ENCODE peak calls at places on chromosomes 13 and 19, in six cellular contexts. C is Kasumi-1; F is iris pigment epithelial cell; L is ACHN; T is KG1; E is stimulated activated CD4-positive, alpha-beta T cell treated with anti-CD3 and anti-CD28 coated beads, TNF-alpha, amount 100 ng/mL, for 48 hours. O is an unnamed sample.

GRCh38 chr13:109787135-109787954 is 962 bp upstream of the IRS2 start:
- DNase-seq in C (peak; percentile 27), F (peak; percentile 64), L (peak; percentile 61), T (no peak), E (no peak), O (no peak)

GRCh38 chr19:1850809-1851544 is 2.7 kb upstream of the REXO1 start:
- DNase-seq in C (no peak), F (no peak), L (no peak), T (no peak), E (no peak), O (no peak)

GRCh38 chr19:1027953-1028902 is 1.8 kb downstream of the CNN2 start:
- DNase-seq in C (no peak), F (peak; percentile 92), L (peak; percentile 84), T (peak; percentile 10), E (no peak), O (peak; percentile 93)

GRCh38 chr19:18543814-18544475 is 572 bp upstream of the FKBP8 start:
- DNase-seq in C (peak; percentile 92), F (peak; percentile 67), L (no peak), T (peak; percentile 53), E (peak; percentile 67), O (peak; percentile 84)

GRCh38 chr19:31109626-31110025 is 239.6 kb downstream of the TSHZ3 start:
- DNase-seq in C (no peak), F (no peak), L (no peak), T (no peak), E (no peak), O (no peak)

GRCh38 chr13:98450012-98450411 is 126.9 kb downstream of the STK24 start:
- DNase-seq in C (no peak), F (no peak), L (no peak), T (no peak), E (no peak), O (no peak)

GRCh38 chr13:80168089-80168850 is 172.7 kb downstream of the SPRY2 start:
- DNase-seq in C (peak; percentile 94), F (peak; percentile 74), L (no peak), T (peak; percentile 15), E (no peak), O (no peak)

GRCh38 chr13:77846173-77846572 is 72.5 kb downstream of the EDNRB start:
- DNase-seq in C (no peak), F (no peak), L (no peak), T (no peak), E (no peak), O (no peak)

GRCh38 chr13:113777311-113778260 is 18.6 kb downstream of the TMEM255B start:
- DNase-seq in C (peak; percentile 14), F (peak; percentile 30), L (no peak), T (no peak), E (no peak), O (no peak)

GRCh38 chr13:42485272-42485671 is 88.7 kb upstream of the TNFSF11 start:
- DNase-seq in C (no peak), F (peak; percentile 50), L (no peak), T (no peak), E (no peak), O (no peak)

GRCh38 chr13:21475115-21475514 is 16.0 kb upstream of the ZDHHC20 start:
- DNase-seq in C (no peak), F (no peak), L (no peak), T (no peak), E (no peak), O (no peak)

GRCh38 chr19:49017666-49018351 is 918 bp upstream of the LHB start:
- DNase-seq in C (peak; percentile 50), F (peak; percentile 56), L (peak; percentile 63), T (peak; percentile 35), E (peak; percentile 38), O (no peak)

GRCh38 chr13:73778242-73778864 is 355.9 kb downstream of the KLF12 start:
- DNase-seq in C (no peak), F (no peak), L (no peak), T (no peak), E (no peak), O (no peak)

GRCh38 chr13:76812206-76812882 is 73.9 kb downstream of the KCTD12 start:
- DNase-seq in C (no peak), F (no peak), L (no peak), T (no peak), E (no peak), O (no peak)

GRCh38 chr19:2507109-2507508 is 31.2 kb downstream of the GADD45B start:
- DNase-seq in C (no peak), F (peak; percentile 94), L (no peak), T (no peak), E (no peak), O (no peak)

GRCh38 chr13:102610296-102610895 is 13.6 kb downstream of the TPP2 start:
- DNase-seq in C (no peak), F (no peak), L (no peak), T (no peak), E (no peak), O (no peak)

GRCh38 chr19:38049105-38049649 is 142.2 kb downstream of the SIPA1L3 start:
- DNase-seq in C (peak; percentile 92), F (peak; percentile 40), L (no peak), T (no peak), E (peak; percentile 42), O (no peak)

GRCh38 chr19:56252699-56253422 is 19.7 kb upstream of the EDDM13 start:
- DNase-seq in C (peak; percentile 49), F (peak; percentile 78), L (peak; percentile 65), T (peak; percentile 35), E (peak; percentile 53), O (peak; percentile 89)

GRCh38 chr19:708154-709141 is at the start of gene PALM:
- DNase-seq in C (peak; percentile 38), F (no peak), L (peak; percentile 22), T (no peak), E (no peak), O (no peak)

GRCh38 chr13:67792151-67792665 is 562.1 kb upstream of the PCDH9 start:
- DNase-seq in C (no peak), F (peak; percentile 0), L (no peak), T (no peak), E (no peak), O (no peak)

GRCh38 chr13:83423361-83423760 is 458.9 kb downstream of the SLITRK1 start:
- DNase-seq in C (no peak), F (no peak), L (no peak), T (no peak), E (no peak), O (no peak)

GRCh38 chr13:51912511-51913225 is 50.9 kb downstream of the CCDC70 start:
- DNase-seq in C (peak; percentile 26), F (no peak), L (no peak), T (no peak), E (no peak), O (no peak)

GRCh38 chr13:92315265-92315664 is 911.3 kb upstream of the GPC6 start:
- DNase-seq in C (no peak), F (peak; percentile 8), L (no peak), T (no peak), E (no peak), O (no peak)

GRCh38 chr19:6652214-6653094 is 17.5 kb downstream of the TNFSF14 start:
- DNase-seq in C (no peak), F (no peak), L (no peak), T (no peak), E (no peak), O (no peak)

GRCh38 chr19:41927810-41928192 is 448 bp downstream of the ERFL start:
- DNase-seq in C (no peak), F (no peak), L (no peak), T (no peak), E (no peak), O (no peak)

GRCh38 chr13:110047511-110047910 is 259.4 kb downstream of the COL4A1 start:
- DNase-seq in C (no peak), F (peak; percentile 90), L (no peak), T (no peak), E (no peak), O (peak; percentile 86)

GRCh38 chr13:36030670-36031331 is 100.4 kb downstream of the DCLK1 start:
- DNase-seq in C (no peak), F (peak; percentile 79), L (no peak), T (no peak), E (no peak), O (no peak)

GRCh38 chr13:42328672-42329071 is 56.7 kb downstream of the AKAP11 start:
- DNase-seq in C (no peak), F (peak; percentile 52), L (no peak), T (no peak), E (no peak), O (no peak)

GRCh38 chr13:44801990-44802389 is 187.3 kb downstream of the NUFIP1 start:
- DNase-seq in C (peak; percentile 91), F (peak; percentile 90), L (peak; percentile 10), T (peak; percentile 50), E (no peak), O (no peak)

GRCh38 chr13:35984776-35985453 is 146.3 kb downstream of the DCLK1 start:
- DNase-seq in C (no peak), F (no peak), L (no peak), T (no peak), E (no peak), O (no peak)

GRCh38 chr13:76925115-76925514 is 23.2 kb upstream of the ACOD1 start:
- DNase-seq in C (no peak), F (no peak), L (no peak), T (no peak), E (no peak), O (no peak)

GRCh38 chr13:36919206-36919832 is 719 bp downstream of the SMAD9 start:
- DNase-seq in C (no peak), F (peak; percentile 22), L (no peak), T (no peak), E (no peak), O (peak; percentile 80)

GRCh38 chr19:16957151-16957662 is 68.4 kb downstream of the F2RL3 start:
- DNase-seq in C (peak; percentile 25), F (peak; percentile 15), L (no peak), T (no peak), E (no peak), O (no peak)

GRCh38 chr19:30856786-30857185 is 484.6 kb downstream of the ZNF536 start:
- DNase-seq in C (no peak), F (no peak), L (no peak), T (no peak), E (no peak), O (no peak)

GRCh38 chr19:28581468-28581770 is 631.5 kb downstream of the UQCRFS1 start:
- DNase-seq in C (no peak), F (no peak), L (no peak), T (no peak), E (no peak), O (no peak)

GRCh38 chr13:41520699-41521630 is 63.6 kb downstream of the RGCC start:
- DNase-seq in C (no peak), F (no peak), L (no peak), T (no peak), E (no peak), O (no peak)

GRCh38 chr13:36778083-36778671 is 40.8 kb upstream of the RFXAP start:
- DNase-seq in C (no peak), F (peak; percentile 71), L (no peak), T (no peak), E (no peak), O (no peak)

GRCh38 chr13:95164830-95165229 is 136.4 kb downstream of the ABCC4 start:
- DNase-seq in C (no peak), F (no peak), L (no peak), T (no peak), E (no peak), O (no peak)

O was measured in cardiac septum.